ENCODE peak calls at places on chromosomes 6 and 20, in four cellular contexts. M, B, T and Z are unnamed samples.

GRCh38 chr6:155936551-155936950 is 480.9 kb upstream of the NOX3 start:
- DNase-seq in T (no peak), B (no peak), M (peak), Z (no peak)

GRCh38 chr6:165768961-165769360 is 105.9 kb upstream of the PDE10A start:
- DNase-seq in T (no peak), B (no peak), M (no peak), Z (no peak)

GRCh38 chr20:23362392-23363256 is 642 bp downstream of the GZF1 start:
- DNase-seq in M (peak), T (no peak), B (peak), Z (peak)

GRCh38 chr20:52118696-52119095 is 72.9 kb downstream of the ZFP64 start:
- DNase-seq in B (no peak), T (no peak), M (no peak), Z (no peak)

GRCh38 chr20:31836853-31837608 is 8.4 kb downstream of the FOXS1 start:
- DNase-seq in B (no peak), M (no peak), T (no peak), Z (no peak)

GRCh38 chr20:22403860-22404608 is 180.3 kb downstream of the FOXA2 start:
- DNase-seq in B (no peak), M (no peak), T (no peak), Z (no peak)

GRCh38 chr6:150229775-150230561 is 87.1 kb downstream of the PPP1R14C start:
- DNase-seq in M (no peak), T (no peak), B (no peak), Z (no peak)

GRCh38 chr6:37168163-37168758 is 1.7 kb upstream of the PIM1 start:
- DNase-seq in T (no peak), M (no peak), B (no peak), Z (no peak)

GRCh38 chr6:159213401-159213800 is 44.2 kb downstream of the FNDC1 start:
- DNase-seq in M (peak), B (no peak), T (peak), Z (no peak)

GRCh38 chr20:50182336-50182735 is 8.3 kb upstream of the CEBPB start:
- DNase-seq in B (no peak), T (no peak), M (no peak), Z (no peak)

GRCh38 chr20:63598479-63599395 is 24.7 kb upstream of the HELZ2 start:
- DNase-seq in B (no peak), T (no peak), M (no peak), Z (no peak)

GRCh38 chr20:30811896-30812671 is 445.4 kb upstream of the DEFB115 start:
- DNase-seq in M (peak), B (peak), T (no peak), Z (peak)

GRCh38 chr6:34465551-34466241 is at the start of gene PACSIN1:
- DNase-seq in M (peak), T (no peak), B (peak), Z (peak)

GRCh38 chr6:89314692-89315091 is 407 bp downstream of the GABRR2 start:
- DNase-seq in T (no peak), M (no peak), B (no peak), Z (peak)

GRCh38 chr6:166707045-166707444 is 80.0 kb upstream of the RPS6KA2 start:
- DNase-seq in T (no peak), M (peak), B (no peak), Z (peak)

GRCh38 chr20:45307076-45307645 is 521 bp downstream of the RBPJL start:
- DNase-seq in B (no peak), M (no peak), T (no peak), Z (no peak)

GRCh38 chr20:45303586-45304463 is 2.8 kb upstream of the RBPJL start:
- DNase-seq in B (no peak), M (no peak), T (no peak), Z (no peak)

GRCh38 chr20:45306431-45306982 is at the start of gene RBPJL:
- DNase-seq in M (no peak), B (peak), T (no peak), Z (peak)

GRCh38 chr20:45304464-45304999 is 2.1 kb upstream of the RBPJL start:
- DNase-seq in M (no peak), B (no peak), T (no peak), Z (no peak)

GRCh38 chr20:45305262-45305661 is 1.4 kb upstream of the RBPJL start:
- DNase-seq in B (no peak), M (no peak), T (no peak), Z (no peak)
- TF ChIP-seq CTCF in B (no peak), M (no peak), T (no peak), Z (no peak)

GRCh38 chr20:20593447-20594170 is 118.8 kb downstream of the RALGAPA2 start:
- DNase-seq in T (no peak), B (peak), M (peak), Z (peak)

DNA sequence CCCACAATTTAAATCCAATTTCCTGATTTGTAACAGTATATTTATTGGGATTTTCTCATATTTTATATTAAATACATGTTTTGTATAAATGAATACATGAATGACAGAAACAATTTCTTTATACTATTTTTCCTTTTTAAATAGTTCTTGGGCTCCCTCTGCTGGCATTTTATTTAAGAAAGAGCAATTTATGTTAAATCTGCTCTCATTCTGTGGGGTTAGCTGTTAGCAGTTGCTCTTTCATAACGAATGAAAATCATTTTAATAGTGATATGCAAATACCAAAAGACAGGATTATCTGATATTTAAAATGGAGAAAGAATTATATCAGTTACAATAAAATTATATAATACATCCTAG is 118.3 kb downstream of the RALGAPA2 start:
- DNase-seq in B (peak), T (no peak), M (no peak), Z (no peak)
- TF ChIP-seq CTCF in B (peak), T (peak), M (no peak), Z (no peak)

DNA sequence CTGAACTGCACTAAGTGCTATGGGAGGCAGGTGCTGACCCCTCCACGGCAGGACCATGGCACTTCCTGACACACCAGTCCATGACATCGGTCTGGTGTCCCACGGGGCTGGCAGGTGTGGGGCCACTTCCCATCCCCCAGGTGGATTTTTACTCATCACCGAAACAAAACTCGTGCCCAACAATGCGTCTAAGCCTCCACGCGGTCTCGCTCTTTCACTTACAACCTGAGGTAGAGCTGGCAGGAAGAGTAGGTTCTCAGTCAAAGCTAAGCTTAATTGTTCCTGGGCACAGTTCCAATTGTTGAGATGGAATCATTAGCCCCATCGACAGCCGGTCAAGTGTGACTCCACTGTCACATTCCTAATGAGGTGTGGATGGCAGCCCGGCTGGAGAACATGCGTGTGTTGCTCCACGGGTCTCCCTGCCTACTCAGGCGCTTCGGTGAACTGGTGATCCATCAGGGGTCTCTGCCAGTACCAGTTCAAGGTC is 125.7 kb downstream of the SLC23A2 start:
- DNase-seq in B (peak), T (no peak), M (peak), Z (no peak)
- TF ChIP-seq CTCF in B (no peak), T (no peak), M (no peak), Z (no peak)

DNA sequence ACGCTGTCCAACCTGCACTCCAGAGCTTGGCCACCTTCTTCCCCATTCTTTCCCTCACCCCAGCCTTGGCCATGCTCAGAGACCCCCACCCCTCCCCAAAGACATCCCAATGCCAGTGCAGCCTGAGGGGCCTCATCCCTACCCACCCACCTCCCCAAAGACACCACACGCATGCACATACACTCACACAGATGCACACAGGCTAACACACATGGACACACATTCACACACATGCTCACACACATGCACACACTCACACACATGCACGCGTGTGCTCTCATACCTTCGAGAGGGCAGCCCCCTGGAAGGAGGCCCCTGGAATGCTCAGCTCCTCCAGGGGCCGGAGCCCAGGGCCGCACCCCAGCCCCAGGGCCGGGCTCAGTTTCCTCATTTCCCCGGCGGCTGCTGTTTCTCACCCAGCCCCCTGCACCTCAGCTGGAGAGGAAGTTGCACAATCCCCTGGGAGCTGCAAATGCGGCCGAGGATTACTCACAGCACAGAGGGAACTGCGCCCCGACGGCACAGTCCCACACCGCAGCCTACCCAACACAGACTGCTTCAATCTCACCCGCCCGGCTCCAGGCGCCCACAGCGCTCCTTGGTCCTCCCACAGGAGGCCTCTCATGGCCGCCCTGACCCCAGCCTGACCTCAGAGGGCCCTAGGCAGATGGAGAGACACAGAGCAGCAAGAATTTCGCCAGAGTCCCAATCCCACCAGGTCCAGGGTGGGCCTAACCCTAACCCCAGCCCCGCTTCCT is 12.1 kb downstream of the TFEB start:
- DNase-seq in B (peak), T (peak), M (peak), Z (peak)
- TF ChIP-seq CTCF in B (peak), T (no peak), M (no peak), Z (no peak)

GRCh38 chr20:62298577-62299249 is 4.1 kb upstream of the ADRM1 start:
- DNase-seq in B (no peak), T (no peak), M (no peak), Z (no peak)

GRCh38 chr20:62297449-62298227 is 5.2 kb upstream of the ADRM1 start:
- DNase-seq in M (no peak), T (no peak), B (no peak), Z (no peak)

GRCh38 chr20:62294516-62294915 is 8.3 kb upstream of the ADRM1 start:
- DNase-seq in T (no peak), B (no peak), M (no peak), Z (no peak)

GRCh38 chr20:62299666-62300236 is 3.0 kb upstream of the ADRM1 start:
- DNase-seq in T (no peak), M (no peak), B (peak), Z (no peak)

DNA sequence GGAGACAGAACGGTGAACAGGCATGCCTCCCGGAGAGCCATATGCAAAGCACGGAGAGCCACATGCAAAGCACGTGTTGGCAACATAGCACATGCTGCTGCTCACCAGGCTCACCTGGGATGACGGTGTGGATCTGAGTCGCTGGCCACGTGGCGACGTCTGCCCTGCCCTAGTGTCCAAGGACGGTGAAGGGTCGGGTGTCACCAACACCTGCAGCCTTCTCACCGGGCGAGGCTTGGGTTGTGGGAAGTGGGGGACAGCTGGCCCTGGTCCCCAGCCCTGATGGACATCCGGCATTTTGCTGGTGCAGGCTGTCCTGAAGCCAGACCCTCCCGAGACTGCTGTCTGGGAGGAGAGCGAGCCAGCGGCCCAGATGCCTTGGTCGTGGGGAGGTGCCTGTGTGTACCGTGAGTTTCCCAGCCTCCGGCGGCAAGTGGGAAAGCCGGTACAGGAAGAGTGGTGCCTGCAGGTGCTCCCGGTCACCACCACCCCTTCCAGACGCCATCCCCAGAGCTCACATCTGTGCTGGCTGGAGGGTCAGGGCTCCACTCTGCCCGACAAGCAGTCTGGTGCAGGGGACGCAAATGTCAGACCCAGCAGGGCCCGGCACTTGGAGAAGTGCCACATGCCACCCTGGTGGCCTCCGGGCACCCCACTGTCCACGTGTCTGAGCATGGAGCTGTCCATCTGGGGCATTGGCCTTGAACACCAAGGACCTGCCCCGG is 5.9 kb upstream of the ADRM1 start:
- DNase-seq in M (no peak), T (no peak), B (no peak), Z (no peak)
- TF ChIP-seq CTCF in M (no peak), T (no peak), B (no peak), Z (no peak)

GRCh38 chr20:25259788-25260254 is 11.9 kb downstream of the PYGB start:
- DNase-seq in B (no peak), M (no peak), T (no peak), Z (no peak)
- TF ChIP-seq CTCF in B (no peak), M (no peak), T (no peak), Z (no peak)

GRCh38 chr20:19691125-19691524 is 66.9 kb upstream of the RIN2 start:
- DNase-seq in M (no peak), B (no peak), T (no peak), Z (no peak)

GRCh38 chr20:19690462-19690861 is 67.6 kb upstream of the RIN2 start:
- DNase-seq in M (no peak), B (no peak), T (no peak), Z (no peak)

GRCh38 chr20:19693508-19693907 is 64.5 kb upstream of the RIN2 start:
- DNase-seq in M (no peak), T (no peak), B (no peak), Z (no peak)

GRCh38 chr20:19692100-19692499 is 66.0 kb upstream of the RIN2 start:
- DNase-seq in M (no peak), T (no peak), B (no peak), Z (no peak)

DNA sequence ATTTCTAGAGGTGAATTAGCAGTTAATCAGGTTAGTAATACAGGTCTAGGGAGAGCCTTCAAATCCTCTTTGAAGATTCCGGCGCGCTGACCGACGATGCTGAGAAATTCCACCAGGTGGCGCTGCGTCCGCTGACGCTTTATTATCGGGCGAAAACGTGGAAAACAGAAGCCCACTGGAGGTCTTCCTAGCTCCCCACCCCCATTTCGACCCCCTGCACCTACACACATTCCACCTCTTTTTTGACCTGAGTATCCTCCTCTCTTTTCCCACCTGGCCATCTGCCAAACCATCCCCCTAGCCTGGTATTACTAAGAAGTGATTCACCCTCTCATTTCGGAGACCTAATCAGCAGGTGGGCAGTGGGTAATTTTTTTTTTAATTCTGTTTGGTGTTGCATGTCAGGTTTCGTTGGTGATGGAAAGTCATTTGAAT is 65.4 kb upstream of the RIN2 start:
- DNase-seq in M (peak), B (peak), T (no peak), Z (peak)
- TF ChIP-seq CTCF in M (peak), B (peak), T (peak), Z (peak)